ENCODE peak calls at places on chromosomes 7 and 10, in ten cellular contexts. G, W, N, L, R, F, X, P, J and I are unnamed samples.

GRCh38 chr10:57362811-57363210 is 904.9 kb downstream of the IPMK start:
- DNase-seq in G (no peak), W (no peak), N (no peak), L (no peak), R (no peak), F (no peak), X (no peak), P (no peak), J (no peak), I (no peak)

GRCh38 chr10:131044379-131044778 is 267.1 kb downstream of the TCERG1L start:
- DNase-seq in G (no peak), W (no peak), N (no peak), L (no peak), R (no peak), F (no peak), X (no peak), P (no peak), J (no peak), I (no peak)

GRCh38 chr7:107690084-107690483 is 29.5 kb downstream of the SLC26A4 start:
- DNase-seq in G (no peak), W (no peak), N (no peak), L (no peak), R (no peak), F (no peak), X (no peak), P (no peak), J (no peak), I (no peak)

GRCh38 chr10:22504766-22505165 is 159.5 kb downstream of the SPAG6 start:
- DNase-seq in G (no peak), W (no peak), N (no peak), L (no peak), R (no peak), F (no peak), X (no peak), P (no peak), J (no peak), I (no peak)

GRCh38 chr10:101287922-101288638 is 58.8 kb upstream of the LBX1 start:
- DNase-seq in G (no peak), W (no peak), N (no peak), L (peak), R (no peak), F (no peak), X (no peak), P (no peak), J (no peak), I (no peak)

GRCh38 chr10:104641150-104642000 is at the start of gene SORCS3:
- DNase-seq in G (no peak), W (no peak), N (no peak), L (peak), R (peak), F (no peak), X (no peak), P (no peak), J (no peak), I (no peak)

GRCh38 chr10:5968681-5969453 is 8.5 kb downstream of the IL15RA start:
- DNase-seq in G (no peak), W (no peak), N (no peak), L (no peak), R (no peak), F (no peak), X (peak), P (no peak), J (no peak), I (no peak)

GRCh38 chr7:46139079-46139478 is 218.0 kb upstream of the IGFBP3 start:
- DNase-seq in G (peak), W (no peak), N (peak), L (no peak), R (peak), F (no peak), X (no peak), P (no peak), J (peak), I (peak)

GRCh38 chr7:106947244-106947728 is 82.2 kb downstream of the PIK3CG start:
- DNase-seq in G (peak), W (peak), N (peak), L (peak), R (peak), F (no peak), X (peak), P (peak), J (peak), I (peak)

GRCh38 chr7:121744319-121744718 is 128.6 kb upstream of the PTPRZ1 start:
- DNase-seq in G (no peak), W (no peak), N (no peak), L (no peak), R (no peak), F (no peak), X (no peak), P (no peak), J (no peak), I (peak)

GRCh38 chr10:3045471-3046209 is 21.7 kb upstream of the PFKP start:
- DNase-seq in G (peak), W (peak), N (peak), L (peak), R (peak), F (peak), X (peak), P (no peak), J (peak), I (no peak)

GRCh38 chr10:22043327-22043633 is 39.8 kb upstream of the DNAJC1 start:
- DNase-seq in G (no peak), W (no peak), N (no peak), L (no peak), R (no peak), F (no peak), X (no peak), P (no peak), J (no peak), I (no peak)

GRCh38 chr7:33422825-33423645 is 293.7 kb downstream of the BBS9 start:
- DNase-seq in G (no peak), W (no peak), N (no peak), L (no peak), R (no peak), F (no peak), X (no peak), P (no peak), J (no peak), I (no peak)

GRCh38 chr7:33421384-33421783 is 292.0 kb downstream of the BBS9 start:
- DNase-seq in G (no peak), W (no peak), N (peak), L (no peak), R (no peak), F (no peak), X (no peak), P (no peak), J (peak), I (no peak)

GRCh38 chr7:33425385-33425784 is 296.0 kb downstream of the BBS9 start:
- DNase-seq in G (no peak), W (no peak), N (no peak), L (no peak), R (peak), F (no peak), X (no peak), P (no peak), J (no peak), I (no peak)

GRCh38 chr7:33420311-33420710 is 290.9 kb downstream of the BBS9 start:
- DNase-seq in G (no peak), W (no peak), N (no peak), L (no peak), R (no peak), F (no peak), X (no peak), P (no peak), J (no peak), I (no peak)

DNA sequence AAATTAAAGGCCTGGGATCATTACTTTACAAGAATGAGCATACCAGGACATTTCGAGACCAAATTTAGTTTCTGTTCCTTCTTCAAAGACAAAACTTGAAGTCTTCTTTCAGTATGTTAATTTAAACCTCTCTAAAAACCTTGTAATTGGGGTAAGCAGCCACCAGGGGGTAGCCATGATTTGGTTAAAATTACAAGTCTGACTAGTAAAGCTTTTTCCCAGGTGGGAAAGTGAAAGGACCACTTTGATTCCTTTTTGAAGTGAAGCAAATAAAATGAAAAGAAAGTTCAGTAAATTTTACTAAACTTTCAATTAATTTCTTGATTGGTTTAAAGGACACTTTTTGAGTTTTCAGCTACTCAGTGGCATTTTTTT is 294.3 kb downstream of the BBS9 start:
- DNase-seq in G (no peak), W (no peak), N (no peak), L (peak), R (no peak), F (no peak), X (no peak), P (no peak), J (no peak), I (no peak)
- TF ChIP-seq CTCF in G (peak), W (no peak), N (no peak), L (peak), R (peak), F (no peak), X (peak), P (peak), J (peak), I (peak)

DNA sequence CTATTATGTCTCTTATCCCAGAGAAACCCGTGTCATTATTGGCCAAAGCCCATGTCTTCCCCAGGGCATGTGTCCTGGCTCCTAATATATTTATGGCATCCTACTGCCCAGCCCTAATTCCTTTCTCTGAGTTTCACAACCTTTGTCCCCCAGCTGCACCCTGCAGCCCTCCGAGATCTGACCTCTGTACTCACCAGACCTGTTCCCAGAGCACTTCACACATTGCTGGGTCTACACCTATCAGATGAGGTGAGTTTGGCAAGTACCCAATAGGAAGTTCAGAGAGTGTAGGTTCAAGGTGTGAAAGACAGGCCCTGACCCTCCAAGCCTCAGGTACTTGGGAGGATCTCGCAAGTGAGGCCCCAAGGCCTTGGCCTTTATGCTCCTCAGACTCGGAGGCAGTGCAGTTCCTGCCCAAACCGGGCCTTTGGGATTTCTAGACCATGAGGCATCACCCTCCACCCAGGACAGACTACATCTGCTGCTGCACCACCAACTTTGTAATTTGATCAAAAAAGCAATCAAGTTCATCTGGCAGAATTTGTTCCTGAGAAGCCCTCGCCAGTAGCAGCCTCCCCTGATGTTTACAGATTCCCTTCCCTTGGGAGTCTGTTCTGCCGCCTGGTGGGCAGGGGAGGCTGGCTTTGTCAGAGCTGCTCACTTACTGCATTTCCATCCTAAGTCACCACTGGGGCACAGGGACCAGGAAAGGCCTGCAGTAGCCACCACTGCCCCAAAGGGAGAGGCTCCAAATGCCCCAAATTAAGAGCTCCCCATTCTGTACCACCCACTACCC is 2.2 kb downstream of the CAMK2G start:
- DNase-seq in G (peak), W (no peak), N (no peak), L (no peak), R (peak), F (no peak), X (no peak), P (no peak), J (peak), I (no peak)
- H3K4me3 ChIP-seq in G (no peak), W (no peak), N (peak), L (no peak), R (no peak), F (peak), X (peak), P (no peak), J (peak), I (no peak)

GRCh38 chr7:144854839-144855424 is 19.1 kb upstream of the TPK1 start:
- DNase-seq in G (peak), W (no peak), N (no peak), L (peak), R (peak), F (no peak), X (no peak), P (no peak), J (peak), I (no peak)
- TF ChIP-seq CTCF in G (peak), W (peak), N (peak), L (peak), R (peak), F (peak), X (peak), P (no peak), J (peak), I (peak)

GRCh38 chr10:49111320-49111698 is 4.0 kb downstream of the VSTM4 start:
- DNase-seq in G (no peak), W (no peak), N (no peak), L (no peak), R (no peak), F (no peak), X (no peak), P (no peak), J (no peak), I (no peak)

GRCh38 chr10:49114718-49115014 is 656 bp downstream of the VSTM4 start:
- DNase-seq in G (no peak), W (no peak), N (no peak), L (no peak), R (no peak), F (no peak), X (no peak), P (no peak), J (no peak), I (no peak)

GRCh38 chr10:49113741-49114141 is 1.6 kb downstream of the VSTM4 start:
- DNase-seq in G (no peak), W (no peak), N (no peak), L (no peak), R (no peak), F (no peak), X (no peak), P (no peak), J (peak), I (no peak)

GRCh38 chr10:49112098-49112497 is 3.2 kb downstream of the VSTM4 start:
- DNase-seq in G (no peak), W (no peak), N (no peak), L (no peak), R (no peak), F (no peak), X (no peak), P (no peak), J (no peak), I (no peak)

DNA sequence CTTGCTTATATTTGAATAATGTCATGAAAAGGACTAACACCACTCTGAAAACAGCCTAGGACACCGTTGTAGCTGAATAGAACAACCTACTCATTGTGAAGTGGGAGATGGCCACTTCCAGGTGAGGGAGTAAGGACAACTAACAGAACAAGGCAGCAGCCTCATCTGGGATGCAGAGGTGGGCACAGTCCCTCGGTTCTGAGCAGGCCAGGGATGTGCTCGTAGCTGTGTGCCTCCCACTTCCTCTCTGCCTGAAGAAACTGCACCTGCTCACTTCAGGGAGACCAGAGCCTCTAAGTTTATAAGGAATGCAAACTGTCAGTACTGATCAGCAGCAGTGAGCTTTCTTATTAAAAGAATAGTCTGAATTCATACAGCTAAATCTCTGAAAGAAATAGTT is 2.5 kb downstream of the VSTM4 start:
- DNase-seq in G (no peak), W (no peak), N (no peak), L (no peak), R (no peak), F (no peak), X (no peak), P (no peak), J (no peak), I (no peak)
- H3K4me3 ChIP-seq in G (no peak), W (no peak), N (no peak), L (no peak), R (no peak), F (no peak), X (no peak), P (no peak), J (no peak), I (no peak)

GRCh38 chr10:91409869-91410637 is at the start of gene HECTD2:
- DNase-seq in G (peak), W (no peak), N (no peak), L (peak), R (peak), F (peak), X (peak), P (peak), J (peak), I (no peak)
- TF ChIP-seq CTCF in G (peak), W (no peak), N (peak), L (peak), R (peak), F (peak), X (peak), P (peak), J (peak), I (no peak)

GRCh38 chr7:131081308-131081707 is 246.4 kb upstream of the MKLN1 start:
- DNase-seq in G (no peak), W (no peak), N (no peak), L (no peak), R (no peak), F (no peak), X (no peak), P (no peak), J (no peak), I (no peak)
- H3K4me3 ChIP-seq in G (no peak), W (no peak), N (no peak), L (no peak), R (no peak), F (no peak), X (no peak), P (no peak), J (no peak), I (no peak)

GRCh38 chr10:89591796-89592271 is 53.2 kb downstream of the PANK1 start:
- DNase-seq in G (peak), W (no peak), N (no peak), L (no peak), R (peak), F (peak), X (no peak), P (no peak), J (peak), I (peak)

GRCh38 chr10:89592539-89592938 is 52.5 kb downstream of the PANK1 start:
- DNase-seq in G (no peak), W (no peak), N (no peak), L (no peak), R (no peak), F (no peak), X (no peak), P (no peak), J (no peak), I (no peak)

GRCh38 chr10:89593043-89593442 is 52.0 kb downstream of the PANK1 start:
- DNase-seq in G (no peak), W (no peak), N (no peak), L (no peak), R (no peak), F (no peak), X (no peak), P (no peak), J (no peak), I (no peak)

GRCh38 chr10:89590326-89590725 is 54.7 kb downstream of the PANK1 start:
- DNase-seq in G (no peak), W (no peak), N (no peak), L (no peak), R (no peak), F (no peak), X (no peak), P (no peak), J (no peak), I (no peak)

DNA sequence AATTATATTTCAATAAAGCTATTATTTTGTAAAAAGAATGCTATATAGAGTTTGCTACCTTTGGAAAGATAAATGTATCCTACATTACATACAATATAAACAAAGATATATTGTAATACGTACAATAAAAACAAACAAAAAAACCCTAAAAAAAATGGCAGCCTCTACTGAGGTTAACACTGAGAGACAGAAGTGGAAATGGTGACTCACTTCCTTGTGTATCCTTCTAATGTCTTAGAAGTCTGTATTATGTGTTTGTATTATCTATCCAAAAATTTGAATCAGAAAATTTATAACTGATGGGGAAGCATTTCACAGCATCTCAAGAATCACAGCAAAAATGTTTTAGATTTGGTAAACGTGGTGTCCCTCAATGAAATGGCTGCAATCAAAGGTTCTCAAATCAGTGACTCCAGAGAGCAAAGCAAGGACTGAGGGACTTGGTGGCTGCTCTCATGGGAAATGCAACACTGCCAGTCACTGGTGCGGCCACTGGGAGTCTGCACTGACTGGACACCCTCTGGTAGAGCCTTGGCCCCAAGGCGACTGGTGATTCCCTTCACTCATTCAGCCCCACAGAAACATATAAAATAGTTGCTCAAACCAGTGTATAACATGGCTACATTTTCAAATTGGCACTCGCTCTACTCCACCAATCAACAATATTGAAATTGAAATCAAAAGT is 53.8 kb downstream of the PANK1 start:
- DNase-seq in G (peak), W (no peak), N (no peak), L (no peak), R (peak), F (peak), X (no peak), P (no peak), J (no peak), I (peak)
- TF ChIP-seq CTCF in G (no peak), W (no peak), N (no peak), L (no peak), R (no peak), F (no peak), X (no peak), P (no peak), J (no peak), I (no peak)

GRCh38 chr10:45375716-45376231 is 1.8 kb downstream of the ALOX5 start:
- DNase-seq in G (no peak), W (no peak), N (no peak), L (no peak), R (no peak), F (no peak), X (no peak), P (no peak), J (no peak), I (no peak)

GRCh38 chr10:45374451-45375052 is 536 bp downstream of the ALOX5 start:
- DNase-seq in G (no peak), W (no peak), N (no peak), L (no peak), R (peak), F (peak), X (no peak), P (no peak), J (no peak), I (peak)

GRCh38 chr10:45376364-45376801 is 2.4 kb downstream of the ALOX5 start:
- DNase-seq in G (no peak), W (no peak), N (no peak), L (no peak), R (peak), F (no peak), X (no peak), P (no peak), J (no peak), I (no peak)

GRCh38 chr10:45373783-45374450 is at the start of gene ALOX5:
- DNase-seq in G (no peak), W (no peak), N (no peak), L (peak), R (peak), F (peak), X (peak), P (no peak), J (no peak), I (no peak)

GRCh38 chr10:45375101-45375500 is 1.1 kb downstream of the ALOX5 start:
- DNase-seq in G (no peak), W (no peak), N (no peak), L (no peak), R (no peak), F (no peak), X (no peak), P (no peak), J (no peak), I (no peak)
- H3K4me3 ChIP-seq in G (no peak), W (no peak), N (no peak), L (no peak), R (no peak), F (peak), X (peak), P (no peak), J (no peak), I (peak)